ENCODE peak calls at places on chromosomes 5 and 9, in nine cellular contexts. S is activated CD4-positive, alpha-beta T cell treated with anti-CD3 and anti-CD28 coated beads for 24 hours; K is body of pancreas; N is lower lobe of right lung; G is activated naive CD4-positive, alpha-beta T cell treated with anti-CD3 and anti-CD28 coated beads for 36 hours; W is HepG2; H is GM23248; T is IMR-90; I is AML-193. R is an unnamed sample.

GRCh38 chr9:122179690-122180074 is 20.0 kb downstream of the MORN5 start:
- DNase-seq in K (no peak), I (no peak), T (peak), G (no peak), W (peak), H (peak), N (no peak), S (no peak), R (no peak)

GRCh38 chr9:105421154-105421553 is 26.7 kb upstream of the FSD1L start:
- DNase-seq in S (no peak), W (no peak), T (peak), H (peak), I (no peak), K (no peak), N (no peak), G (no peak), R (no peak)

GRCh38 chr5:57887851-57888621 is 405.4 kb upstream of the ACTBL2 start:
- DNase-seq in I (no peak), N (no peak), H (peak), K (peak), S (no peak), G (no peak), W (peak), T (peak), R (no peak)

GRCh38 chr5:33649801-33650482 is 209.2 kb downstream of the TARS1 start:
- DNase-seq in N (no peak), I (no peak), W (no peak), H (peak), K (no peak), S (no peak), T (peak), G (no peak), R (peak)

GRCh38 chr9:106387965-106388364 is 475.0 kb upstream of the ZNF462 start:
- DNase-seq in T (no peak), S (no peak), N (no peak), G (no peak), K (no peak), H (no peak), I (no peak), W (no peak), R (no peak)

GRCh38 chr9:133367778-133368177 is 8.1 kb downstream of the SURF4 start:
- DNase-seq in S (no peak), N (no peak), K (no peak), G (no peak), H (no peak), T (no peak), I (no peak), W (no peak), R (no peak)

GRCh38 chr5:103375356-103375755 is 116.8 kb downstream of the MACIR start:
- DNase-seq in T (peak), S (no peak), H (no peak), N (no peak), G (no peak), W (no peak), K (no peak), I (no peak), R (no peak)

GRCh38 chr5:40359854-40360253 is 319.9 kb upstream of the PTGER4 start:
- DNase-seq in H (no peak), T (no peak), W (no peak), N (no peak), S (no peak), I (no peak), G (no peak), K (no peak), R (no peak)

GRCh38 chr9:127937046-127937382 is 640 bp downstream of the DPM2 start:
- DNase-seq in I (peak), G (no peak), H (no peak), N (no peak), S (no peak), T (no peak), K (no peak), W (no peak), R (no peak)